ENCODE peak calls at places on chromosome 4, in four cellular contexts. V, D, M and W are unnamed samples. For H3K9me3, the result is how much of the 10 kb centered on the place peaks cover.

GRCh38 chr4:71148545-71148944 is 155.1 kb downstream of the DCK start:
- DNase-seq in V (no peak), D (no peak), M (no peak), W (no peak)

GRCh38 chr4:145938618-145939177 is at the start of gene ZNF827:
- DNase-seq in V (peak), D (no peak), M (peak), W (peak)

GRCh38 chr4:129446074-129446473 is 350.1 kb downstream of the C4orf33 start:
- DNase-seq in V (no peak), D (no peak), M (no peak), W (no peak)

GRCh38 chr4:26048378-26048882 is 134.4 kb downstream of the SMIM20 start:
- DNase-seq in V (no peak), D (peak), M (peak), W (no peak)

GRCh38 chr4:25258980-25259578 is 25.2 kb downstream of the PI4K2B start:
- DNase-seq in V (no peak), D (no peak), M (no peak), W (no peak)

GRCh38 chr4:80007745-80008149 is 65.3 kb downstream of the ANTXR2 start:
- DNase-seq in V (peak), D (no peak), M (no peak), W (no peak)

GRCh38 chr4:25805255-25805860 is 57.4 kb downstream of the SEL1L3 start:
- DNase-seq in V (no peak), D (no peak), M (no peak), W (no peak)

GRCh38 chr4:111398906-111399330 is 746.3 kb upstream of the FAM241A start:
- DNase-seq in V (no peak), D (no peak), M (no peak), W (no peak)

GRCh38 chr4:99324978-99325377 is 3.8 kb upstream of the ADH1B start:
- DNase-seq in V (no peak), D (peak), M (peak), W (no peak)

GRCh38 chr4:139603576-139604387 is 47.8 kb upstream of the SETD7 start:
- DNase-seq in V (peak), D (no peak), M (peak), W (no peak)

GRCh38 chr4:74230902-74231499 is 73.1 kb downstream of the MTHFD2L start:
- DNase-seq in V (no peak), D (no peak), M (peak), W (no peak)

GRCh38 chr4:65656008-65656407 is 14.3 kb downstream of the EPHA5 start:
- DNase-seq in V (no peak), D (no peak), M (no peak), W (no peak)

GRCh38 chr4:145774473-145774872 is 94.5 kb downstream of the C4orf51 start:
- DNase-seq in V (no peak), D (no peak), M (no peak), W (no peak)

GRCh38 chr4:92488496-92488895 is 184.7 kb downstream of the GRID2 start:
- DNase-seq in V (no peak), D (no peak), M (no peak), W (no peak)

GRCh38 chr4:128604204-128604603 is 205.3 kb upstream of the JADE1 start:
- DNase-seq in V (no peak), D (no peak), M (no peak), W (no peak)

GRCh38 chr4:183449193-183449888 is 4.9 kb downstream of the CDKN2AIP start:
- DNase-seq in V (no peak), D (peak), M (no peak), W (no peak)

GRCh38 chr4:185566972-185567749 is 31.9 kb upstream of the PDLIM3 start:
- DNase-seq in V (no peak), D (peak), M (no peak), W (no peak)

GRCh38 chr4:159434496-159435241 is 331.8 kb downstream of the RAPGEF2 start:
- DNase-seq in V (no peak), D (no peak), M (no peak), W (no peak)

GRCh38 chr4:92163348-92163747 is 140.4 kb upstream of the GRID2 start:
- DNase-seq in V (no peak), D (no peak), M (no peak), W (no peak)

DNA sequence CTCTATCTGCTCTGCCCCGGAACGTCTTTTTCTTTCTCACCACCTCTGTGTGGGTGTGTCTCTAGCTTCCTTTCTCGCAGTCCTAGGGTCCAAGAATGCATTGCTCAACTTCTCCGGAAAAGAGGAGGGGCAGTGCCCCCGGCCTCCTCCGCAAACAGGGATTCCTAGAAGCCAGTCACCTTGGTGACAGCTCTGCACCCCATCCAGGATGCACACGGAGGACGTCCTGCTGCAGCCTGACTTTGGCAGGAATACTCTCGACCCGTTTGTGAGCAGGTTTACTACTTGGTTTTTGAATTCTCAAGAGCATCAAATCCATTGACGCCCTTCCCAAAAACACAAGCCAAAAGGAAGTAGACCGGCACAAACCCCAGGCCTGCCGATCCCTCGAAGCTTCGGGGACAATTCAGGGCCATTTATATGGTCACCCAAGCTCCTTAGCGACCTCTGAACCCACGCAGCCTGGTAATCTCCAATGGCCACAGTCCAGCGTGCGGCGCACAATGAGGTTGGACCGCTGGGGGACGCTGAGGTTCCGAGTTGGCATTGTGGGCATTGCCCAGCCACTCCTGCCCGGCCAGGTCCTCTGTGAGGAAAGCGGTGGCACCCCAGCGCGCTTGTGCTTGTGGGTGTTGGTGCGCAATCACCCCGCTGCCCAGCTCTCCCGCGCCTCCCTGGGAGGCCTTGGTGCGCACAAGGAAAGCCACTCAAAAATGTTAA is 9.8 kb downstream of the NKX3-2 start:
- DNase-seq in V (no peak), D (no peak), M (no peak), W (no peak)
- H3K9me3 ChIP-seq in V (under half), D (under half), M (under half), W (under half)

GRCh38 chr4:8741513-8742226 is 130.0 kb downstream of the HMX1 start:
- DNase-seq in V (no peak), D (no peak), M (no peak), W (no peak)
- H3K9me3 ChIP-seq in V (under half), D (half or more), M (under half), W (under half)

DNA sequence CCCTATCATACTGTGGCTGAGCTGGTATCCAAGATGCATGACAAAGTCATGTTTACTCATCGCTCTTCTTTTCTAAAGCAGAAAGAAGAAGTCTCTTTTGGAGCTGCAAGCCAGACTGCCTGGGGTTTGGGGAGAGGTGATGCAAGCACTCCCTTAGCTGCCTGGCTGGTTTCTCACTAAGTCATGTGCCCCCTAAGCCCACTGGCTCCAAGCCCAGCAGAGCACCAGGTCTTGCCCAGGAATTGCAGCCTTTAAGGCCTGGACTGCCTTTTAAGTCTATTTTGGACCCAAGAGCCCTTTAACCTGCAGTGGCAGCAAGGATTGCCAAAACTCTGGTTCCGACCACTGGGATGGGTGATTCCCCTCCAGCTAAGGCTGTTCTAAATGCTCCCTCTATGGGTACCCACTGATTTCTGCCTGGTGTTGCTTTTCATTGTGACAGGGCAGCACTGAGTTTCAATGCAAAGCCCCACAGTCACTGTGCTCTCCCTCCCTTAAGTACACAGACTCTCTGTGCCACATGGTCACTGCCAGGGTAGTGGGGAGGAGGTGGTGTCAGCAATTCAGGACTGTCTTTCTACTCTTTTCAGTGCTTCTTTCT is 548.6 kb downstream of the TLL1 start:
- DNase-seq in V (no peak), D (no peak), M (no peak), W (no peak)
- H3K9me3 ChIP-seq in V (under half), D (under half), M (under half), W (under half)

GRCh38 chr4:38503689-38504395 is 160.2 kb upstream of the KLF3 start:
- DNase-seq in V (peak), D (no peak), M (no peak), W (no peak)

GRCh38 chr4:38499101-38499500 is 164.9 kb upstream of the KLF3 start:
- DNase-seq in V (no peak), D (no peak), M (no peak), W (no peak)

GRCh38 chr4:38504396-38504715 is 159.6 kb upstream of the KLF3 start:
- DNase-seq in V (no peak), D (no peak), M (no peak), W (no peak)

GRCh38 chr4:38500433-38500832 is 163.6 kb upstream of the KLF3 start:
- DNase-seq in V (no peak), D (no peak), M (no peak), W (no peak)

DNA sequence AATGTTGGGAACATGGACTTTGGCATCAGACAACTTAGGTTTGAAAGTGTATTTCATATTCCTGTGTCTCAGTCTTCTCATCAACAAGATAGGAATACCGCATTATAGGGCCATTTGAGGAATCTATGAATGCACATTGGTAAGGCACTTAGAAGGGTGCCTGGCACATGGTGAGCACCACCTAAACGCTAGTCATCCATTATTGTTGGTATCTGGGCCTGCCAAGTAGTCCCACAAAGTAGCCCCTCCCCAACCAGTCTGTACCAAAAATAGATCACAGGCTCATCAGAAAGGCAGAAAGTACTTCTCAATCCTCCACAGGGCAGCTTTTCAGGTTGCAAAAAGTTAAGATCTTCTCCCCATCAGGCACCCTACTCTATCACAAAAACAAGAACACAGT is 162.3 kb upstream of the KLF3 start:
- DNase-seq in V (no peak), D (no peak), M (no peak), W (no peak)
- H3K9me3 ChIP-seq in V (under half), D (under half), M (under half), W (under half)

GRCh38 chr4:19850909-19851308 is 400.8 kb upstream of the SLIT2 start:
- DNase-seq in V (no peak), D (peak), M (no peak), W (no peak)
- H3K9me3 ChIP-seq in V (under half), D (under half), M (under half), W (under half)

GRCh38 chr4:174907508-174907907 is 10.7 kb upstream of the ADAM29 start:
- DNase-seq in V (no peak), D (no peak), M (no peak), W (no peak)

GRCh38 chr4:174918058-174918457 is at the start of gene ADAM29:
- DNase-seq in V (no peak), D (no peak), M (no peak), W (no peak)

GRCh38 chr4:174910271-174910670 is 7.9 kb upstream of the ADAM29 start:
- DNase-seq in V (no peak), D (no peak), M (no peak), W (no peak)

GRCh38 chr4:174912919-174913543 is 5.1 kb upstream of the ADAM29 start:
- DNase-seq in V (no peak), D (no peak), M (no peak), W (no peak)
- H3K9me3 ChIP-seq in V (under half), D (under half), M (under half), W (under half)